ENCODE peak calls at places on chromosomes 7 and 10, in seven cellular contexts. S is HCT116, Z is fibroblast of lung, P is OCI-LY7, R is keratinocyte, J is Karpas-422, O is SK-N-SH. Q is an unnamed sample.

GRCh38 chr10:132840698-132841097 is 54.8 kb upstream of the NKX6-2 start:
- DNase-seq in S (no peak), Z (no peak), P (no peak), R (no peak), J (no peak), O (no peak), Q (no peak)

GRCh38 chr10:96089116-96089515 is 41.0 kb upstream of the ZNF518A start:
- DNase-seq in S (no peak), Z (no peak), P (no peak), R (no peak), J (no peak), O (no peak), Q (no peak)

GRCh38 chr7:27102578-27103442 is at the start of gene HOXA2:
- DNase-seq in S (no peak), Z (peak; percentile 85), P (no peak), R (no peak), J (no peak), O (no peak), Q (no peak)

GRCh38 chr10:56231436-56231835 is 129.6 kb downstream of the ZWINT start:
- DNase-seq in S (no peak), Z (no peak), P (no peak), R (no peak), J (no peak), O (no peak), Q (peak; percentile 95)

GRCh38 chr7:47786557-47787248 is 161.6 kb downstream of the PKD1L1 start:
- DNase-seq in S (peak; percentile 91), Z (peak; percentile 100), P (no peak), R (peak; percentile 88), J (no peak), O (no peak), Q (peak; percentile 98)

GRCh38 chr7:8389898-8390642 is 43.3 kb upstream of the NXPH1 start:
- DNase-seq in S (peak; percentile 53), Z (no peak), P (no peak), R (no peak), J (peak; percentile 50), O (no peak), Q (no peak)

GRCh38 chr7:34117583-34117982 is 212.2 kb downstream of the BMPER start:
- DNase-seq in S (no peak), Z (no peak), P (no peak), R (no peak), J (no peak), O (no peak), Q (no peak)

GRCh38 chr7:1449501-1449900 is 9.8 kb downstream of the MICALL2 start:
- DNase-seq in S (no peak), Z (no peak), P (no peak), R (no peak), J (no peak), O (no peak), Q (no peak)

GRCh38 chr7:7946486-7946885 is 22.1 kb upstream of the GLCCI1 start:
- DNase-seq in S (no peak), Z (no peak), P (no peak), R (no peak), J (no peak), O (no peak), Q (peak; percentile 63)

GRCh38 chr10:66321746-66322145 is 604.1 kb upstream of the LRRTM3 start:
- DNase-seq in S (no peak), Z (no peak), P (no peak), R (no peak), J (no peak), O (no peak), Q (peak; percentile 81)

GRCh38 chr7:106225856-106226255 is 58.9 kb downstream of the NAMPT start:
- DNase-seq in S (no peak), Z (peak; percentile 18), P (no peak), R (no peak), J (no peak), O (no peak), Q (peak; percentile 50)

GRCh38 chr7:36526720-36527548 is 137.3 kb downstream of the ANLN start:
- DNase-seq in S (peak; percentile 44), Z (peak; percentile 87), P (no peak), R (peak; percentile 78), J (no peak), O (no peak), Q (peak; percentile 88)

GRCh38 chr7:74023037-74023436 is 4.9 kb upstream of the ELN start:
- DNase-seq in S (no peak), Z (peak; percentile 59), P (no peak), R (no peak), J (no peak), O (peak; percentile 83), Q (peak; percentile 74)

GRCh38 chr7:70434376-70434775 is 697.6 kb upstream of the GALNT17 start:
- DNase-seq in S (no peak), Z (no peak), P (no peak), R (no peak), J (no peak), O (no peak), Q (no peak)

GRCh38 chr10:19917756-19918478 is 101.7 kb downstream of the PLXDC2 start:
- DNase-seq in S (no peak), Z (peak; percentile 79), P (no peak), R (no peak), J (no peak), O (no peak), Q (no peak)

GRCh38 chr7:41858196-41858595 is 155.3 kb upstream of the INHBA start:
- DNase-seq in S (no peak), Z (peak; percentile 91), P (no peak), R (no peak), J (no peak), O (no peak), Q (no peak)

GRCh38 chr10:974785-975074 is 13.5 kb upstream of the GTPBP4 start:
- DNase-seq in S (no peak), Z (no peak), P (no peak), R (no peak), J (no peak), O (no peak), Q (no peak)

GRCh38 chr10:110711382-110711781 is 67.2 kb downstream of the RBM20 start:
- DNase-seq in S (no peak), Z (no peak), P (no peak), R (no peak), J (no peak), O (no peak), Q (no peak)

GRCh38 chr10:101775273-101776131 is at the start of gene FGF8:
- DNase-seq in S (no peak), Z (no peak), P (no peak), R (no peak), J (no peak), O (no peak), Q (no peak)

GRCh38 chr10:119865699-119866240 is 6.9 kb downstream of the MCMBP start:
- DNase-seq in S (no peak), Z (no peak), P (no peak), R (no peak), J (no peak), O (no peak), Q (no peak)

GRCh38 chr10:119871881-119872609 is 598 bp downstream of the MCMBP start:
- DNase-seq in S (peak; percentile 51), Z (peak; percentile 27), P (peak; percentile 72), R (no peak), J (peak; percentile 80), O (peak; percentile 71), Q (peak; percentile 41)

GRCh38 chr10:119863951-119864565 is 8.6 kb downstream of the MCMBP start:
- DNase-seq in S (no peak), Z (no peak), P (peak; percentile 29), R (no peak), J (no peak), O (no peak), Q (no peak)

GRCh38 chr10:119862524-119862923 is 10.1 kb downstream of the MCMBP start:
- DNase-seq in S (no peak), Z (no peak), P (no peak), R (no peak), J (no peak), O (no peak), Q (no peak)

GRCh38 chr10:119867317-119867716 is 5.3 kb downstream of the MCMBP start:
- DNase-seq in S (no peak), Z (no peak), P (no peak), R (no peak), J (no peak), O (no peak), Q (no peak)
- H4K20me1 ChIP-seq in S (peaks cover 70% of the 10 kb centered on the region), Z (no peaks in the 10 kb centered on the region), P (peaks cover 34% of the 10 kb centered on the region), R (peaks cover 10% of the 10 kb centered on the region), J (peaks cover 6% of the 10 kb centered on the region), O (peaks cover 66% of the 10 kb centered on the region), Q (peaks cover 56% of the 10 kb centered on the region)

GRCh38 chr7:155470186-155470487 is 12.2 kb downstream of the EN2 start:
- DNase-seq in S (no peak), Z (no peak), P (no peak), R (no peak), J (no peak), O (no peak), Q (no peak)

GRCh38 chr7:155467846-155468821 is 10.2 kb downstream of the EN2 start:
- DNase-seq in S (no peak), Z (no peak), P (no peak), R (no peak), J (no peak), O (peak; percentile 48), Q (no peak)

GRCh38 chr7:155469311-155470185 is 11.6 kb downstream of the EN2 start:
- DNase-seq in S (no peak), Z (no peak), P (no peak), R (no peak), J (no peak), O (peak; percentile 25), Q (no peak)

GRCh38 chr7:155471728-155472127 is 13.8 kb downstream of the EN2 start:
- DNase-seq in S (no peak), Z (no peak), P (no peak), R (no peak), J (no peak), O (no peak), Q (no peak)

GRCh38 chr7:155470686-155471638 is 13.0 kb downstream of the EN2 start:
- DNase-seq in S (no peak), Z (no peak), P (no peak), R (no peak), J (no peak), O (peak; percentile 26), Q (peak; percentile 56)
- H3K4me3 ChIP-seq in S (no peak overlapping the region), Z (no peak overlapping the region), P (no peak overlapping the region), R (no peak overlapping the region), J (no peak overlapping the region), O (no peak overlapping the region), Q (peak overlapping the region; percentile 38)

GRCh38 chr10:122576291-122576690 is 15.7 kb downstream of the DMBT1 start:
- DNase-seq in S (no peak), Z (no peak), P (no peak), R (no peak), J (peak; percentile 16), O (no peak), Q (no peak)

GRCh38 chr10:122575776-122576175 is 15.2 kb downstream of the DMBT1 start:
- DNase-seq in S (no peak), Z (no peak), P (no peak), R (no peak), J (peak; percentile 24), O (no peak), Q (no peak)

GRCh38 chr10:122571892-122572291 is 11.3 kb downstream of the DMBT1 start:
- DNase-seq in S (no peak), Z (no peak), P (no peak), R (no peak), J (no peak), O (no peak), Q (no peak)

GRCh38 chr10:122577311-122577885 is 16.8 kb downstream of the DMBT1 start:
- DNase-seq in S (no peak), Z (no peak), P (no peak), R (no peak), J (peak; percentile 21), O (no peak), Q (no peak)
- H2AFZ ChIP-seq in S (no peak overlapping the region), Z (no peak overlapping the region), P (no peak overlapping the region), R (no peak overlapping the region), J (no peak overlapping the region), O (no peak overlapping the region), Q (no peak overlapping the region)

GRCh38 chr7:101922631-101923275 is 105.3 kb downstream of the CUX1 start:
- DNase-seq in S (no peak), Z (no peak), P (no peak), R (no peak), J (no peak), O (no peak), Q (no peak)
- H4K20me1 ChIP-seq in S (no peaks in the 10 kb centered on the region), Z (no peaks in the 10 kb centered on the region), P (peaks cover 9% of the 10 kb centered on the region), R (no peaks in the 10 kb centered on the region), J (no peaks in the 10 kb centered on the region), O (no peaks in the 10 kb centered on the region), Q (no peaks in the 10 kb centered on the region)

Q was measured in PC-3.